ENCODE peak calls at places on chromosome 6, in ten cellular contexts. One of them, this sample, is unnamed. For H3K4me1 and H3K27me3, the result is how much of the 10 kb centered on the place peaks cover.

GRCh38 chr6:26331809-26332226 is 33.2 kb upstream of the BTN3A2 start:
- DNase-seq in endodermal cell: peak
- DNase-seq in fibroblast of lung: no peak
- DNase-seq in cardiac muscle cell: no peak
- DNase-seq in transverse colon: no peak
- DNase-seq in mesendoderm: no peak
- DNase-seq in lung: no peak
- DNase-seq in thoracic aorta: no peak
- DNase-seq in CD8-positive, alpha-beta T cell: peak
- DNase-seq in gastrocnemius medialis: no peak
- DNase-seq in this sample: no peak

GRCh38 chr6:54072708-54073313 is 38.4 kb upstream of the MLIP start:
- DNase-seq in endodermal cell: peak
- DNase-seq in fibroblast of lung: no peak
- DNase-seq in cardiac muscle cell: no peak
- DNase-seq in transverse colon: no peak
- DNase-seq in mesendoderm: peak
- DNase-seq in lung: no peak
- DNase-seq in thoracic aorta: no peak
- DNase-seq in CD8-positive, alpha-beta T cell: no peak
- DNase-seq in gastrocnemius medialis: no peak
- DNase-seq in this sample: no peak

GRCh38 chr6:167090171-167090570 is 32.7 kb upstream of the CCR6 start:
- DNase-seq in endodermal cell: no peak
- DNase-seq in fibroblast of lung: no peak
- DNase-seq in cardiac muscle cell: no peak
- DNase-seq in transverse colon: no peak
- DNase-seq in mesendoderm: no peak
- DNase-seq in lung: no peak
- DNase-seq in thoracic aorta: no peak
- DNase-seq in CD8-positive, alpha-beta T cell: no peak
- DNase-seq in gastrocnemius medialis: no peak
- DNase-seq in this sample: no peak

GRCh38 chr6:155541976-155542375 is 86.3 kb upstream of the NOX3 start:
- DNase-seq in endodermal cell: no peak
- DNase-seq in fibroblast of lung: no peak
- DNase-seq in cardiac muscle cell: no peak
- DNase-seq in transverse colon: no peak
- DNase-seq in mesendoderm: peak
- DNase-seq in lung: no peak
- DNase-seq in thoracic aorta: no peak
- DNase-seq in CD8-positive, alpha-beta T cell: no peak
- DNase-seq in gastrocnemius medialis: no peak
- DNase-seq in this sample: no peak

GRCh38 chr6:21754891-21755290 is 161.3 kb downstream of the SOX4 start:
- DNase-seq in endodermal cell: no peak
- DNase-seq in fibroblast of lung: peak
- DNase-seq in cardiac muscle cell: no peak
- DNase-seq in transverse colon: no peak
- DNase-seq in mesendoderm: no peak
- DNase-seq in lung: no peak
- DNase-seq in thoracic aorta: no peak
- DNase-seq in CD8-positive, alpha-beta T cell: no peak
- DNase-seq in gastrocnemius medialis: no peak
- DNase-seq in this sample: no peak

GRCh38 chr6:43083041-43083669 is 7.0 kb downstream of the PTK7 start:
- DNase-seq in endodermal cell: no peak
- DNase-seq in fibroblast of lung: no peak
- DNase-seq in cardiac muscle cell: no peak
- DNase-seq in transverse colon: no peak
- DNase-seq in mesendoderm: peak
- DNase-seq in lung: no peak
- DNase-seq in thoracic aorta: no peak
- DNase-seq in CD8-positive, alpha-beta T cell: no peak
- DNase-seq in gastrocnemius medialis: no peak
- DNase-seq in this sample: no peak

GRCh38 chr6:164690702-164691500 is 618.5 kb downstream of the C6orf118 start:
- DNase-seq in endodermal cell: no peak
- DNase-seq in fibroblast of lung: no peak
- DNase-seq in cardiac muscle cell: no peak
- DNase-seq in transverse colon: no peak
- DNase-seq in mesendoderm: no peak
- DNase-seq in lung: no peak
- DNase-seq in thoracic aorta: no peak
- DNase-seq in CD8-positive, alpha-beta T cell: no peak
- DNase-seq in gastrocnemius medialis: no peak
- DNase-seq in this sample: peak

GRCh38 chr6:93418448-93419303 is 683 bp downstream of the EPHA7 start:
- DNase-seq in endodermal cell: peak
- DNase-seq in fibroblast of lung: peak
- DNase-seq in cardiac muscle cell: peak
- DNase-seq in transverse colon: peak
- DNase-seq in mesendoderm: peak
- DNase-seq in lung: peak
- DNase-seq in thoracic aorta: no peak
- DNase-seq in CD8-positive, alpha-beta T cell: no peak
- DNase-seq in gastrocnemius medialis: no peak
- DNase-seq in this sample: peak

GRCh38 chr6:113909224-113909856 is 52.2 kb downstream of the MARCKS start:
- DNase-seq in endodermal cell: no peak
- DNase-seq in fibroblast of lung: peak
- DNase-seq in cardiac muscle cell: peak
- DNase-seq in transverse colon: no peak
- DNase-seq in mesendoderm: peak
- DNase-seq in lung: no peak
- DNase-seq in thoracic aorta: no peak
- DNase-seq in CD8-positive, alpha-beta T cell: peak
- DNase-seq in gastrocnemius medialis: no peak
- DNase-seq in this sample: peak

GRCh38 chr6:129680633-129681032 is 29.3 kb downstream of the ARHGAP18 start:
- DNase-seq in endodermal cell: no peak
- DNase-seq in fibroblast of lung: no peak
- DNase-seq in cardiac muscle cell: no peak
- DNase-seq in transverse colon: no peak
- DNase-seq in mesendoderm: no peak
- DNase-seq in lung: no peak
- DNase-seq in thoracic aorta: no peak
- DNase-seq in CD8-positive, alpha-beta T cell: no peak
- DNase-seq in gastrocnemius medialis: no peak
- DNase-seq in this sample: no peak
- H3K4me1 ChIP-seq in endodermal cell: under half
- H3K4me1 ChIP-seq in fibroblast of lung: under half
- H3K4me1 ChIP-seq in cardiac muscle cell: under half
- H3K4me1 ChIP-seq in transverse colon: under half
- H3K4me1 ChIP-seq in mesendoderm: under half
- H3K4me1 ChIP-seq in lung: under half
- H3K4me1 ChIP-seq in thoracic aorta: under half
- H3K4me1 ChIP-seq in CD8-positive, alpha-beta T cell: under half
- H3K4me1 ChIP-seq in gastrocnemius medialis: half or more
- H3K4me1 ChIP-seq in this sample: under half

DNA sequence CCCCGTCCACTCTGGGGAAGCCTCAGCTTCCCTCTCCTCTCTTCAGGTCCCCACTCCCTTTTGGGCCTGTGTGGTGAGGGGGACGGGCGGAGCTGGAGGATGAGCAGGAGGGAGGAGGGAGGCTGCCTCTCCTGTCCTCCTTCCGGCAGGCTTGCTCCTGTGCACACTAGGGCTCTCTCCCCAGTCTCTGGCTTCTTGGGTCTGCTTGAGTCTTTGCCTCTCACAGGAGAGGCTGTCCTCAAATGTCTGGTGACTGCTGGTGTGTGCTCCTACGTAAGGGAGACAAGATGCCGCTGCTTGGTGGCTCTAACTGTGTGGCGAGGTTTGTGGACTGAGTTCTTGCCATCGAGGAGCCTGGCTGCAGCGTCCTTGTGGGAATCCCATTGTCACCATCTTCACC is 8.8 kb upstream of the SMOC2 start:
- DNase-seq in endodermal cell: no peak
- DNase-seq in fibroblast of lung: no peak
- DNase-seq in cardiac muscle cell: no peak
- DNase-seq in transverse colon: no peak
- DNase-seq in mesendoderm: no peak
- DNase-seq in lung: no peak
- DNase-seq in thoracic aorta: no peak
- DNase-seq in CD8-positive, alpha-beta T cell: no peak
- DNase-seq in gastrocnemius medialis: no peak
- DNase-seq in this sample: no peak
- H3K27me3 ChIP-seq in endodermal cell: under half
- H3K27me3 ChIP-seq in fibroblast of lung: under half
- H3K27me3 ChIP-seq in cardiac muscle cell: under half
- H3K27me3 ChIP-seq in transverse colon: under half
- H3K27me3 ChIP-seq in mesendoderm: under half
- H3K27me3 ChIP-seq in lung: under half
- H3K27me3 ChIP-seq in thoracic aorta: under half
- H3K27me3 ChIP-seq in CD8-positive, alpha-beta T cell: under half
- H3K27me3 ChIP-seq in gastrocnemius medialis: under half
- H3K27me3 ChIP-seq in this sample: under half

DNA sequence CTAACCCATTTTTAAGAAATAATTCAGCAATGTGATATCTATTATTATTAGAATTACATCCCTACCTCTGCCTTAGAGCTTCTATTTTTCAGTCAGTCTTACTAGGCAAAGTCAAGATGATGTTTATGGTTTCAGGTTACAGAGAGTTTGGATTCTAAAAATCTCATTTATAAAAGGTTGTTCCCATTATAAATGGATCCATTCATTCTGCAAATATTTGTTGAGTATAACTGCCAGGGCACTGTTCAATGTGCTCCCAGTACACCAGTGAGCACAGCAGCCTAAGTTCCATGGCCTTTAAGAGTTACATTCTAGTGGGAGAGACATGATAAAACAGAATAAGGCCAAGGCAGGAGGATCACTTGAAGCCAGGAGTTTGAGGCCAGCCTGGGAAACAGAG is 75.9 kb upstream of the EYA4 start:
- DNase-seq in endodermal cell: no peak
- DNase-seq in fibroblast of lung: no peak
- DNase-seq in cardiac muscle cell: no peak
- DNase-seq in transverse colon: no peak
- DNase-seq in mesendoderm: no peak
- DNase-seq in lung: no peak
- DNase-seq in thoracic aorta: no peak
- DNase-seq in CD8-positive, alpha-beta T cell: no peak
- DNase-seq in gastrocnemius medialis: no peak
- DNase-seq in this sample: no peak
- H3K4me1 ChIP-seq in endodermal cell: under half
- H3K4me1 ChIP-seq in fibroblast of lung: under half
- H3K4me1 ChIP-seq in cardiac muscle cell: under half
- H3K4me1 ChIP-seq in transverse colon: under half
- H3K4me1 ChIP-seq in mesendoderm: under half
- H3K4me1 ChIP-seq in lung: under half
- H3K4me1 ChIP-seq in thoracic aorta: under half
- H3K4me1 ChIP-seq in CD8-positive, alpha-beta T cell: under half
- H3K4me1 ChIP-seq in gastrocnemius medialis: under half
- H3K4me1 ChIP-seq in this sample: under half

DNA sequence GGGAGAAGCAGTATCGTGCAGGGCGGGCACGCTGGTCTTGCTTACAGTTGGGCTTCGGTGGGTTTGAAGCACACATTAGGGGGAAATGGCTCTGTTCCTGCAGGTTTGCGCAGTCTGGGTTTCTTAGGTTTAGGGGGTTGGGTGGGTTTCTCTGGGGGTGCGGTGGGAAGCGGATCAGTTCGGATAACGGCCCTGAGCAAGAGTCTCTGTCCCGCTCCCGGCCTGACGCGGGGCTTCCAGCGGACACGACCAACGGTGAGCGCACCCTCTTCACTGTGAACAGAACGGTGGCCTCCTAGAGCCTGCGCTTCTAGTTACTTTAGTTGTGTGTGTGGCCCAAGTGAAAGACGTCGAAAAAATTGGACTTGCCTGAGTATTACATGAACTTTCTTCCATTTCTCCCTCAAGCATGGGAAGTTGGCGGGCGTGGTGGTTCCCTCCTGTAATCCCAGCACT is 635 bp upstream of the ELOVL2 start:
- DNase-seq in endodermal cell: no peak
- DNase-seq in fibroblast of lung: no peak
- DNase-seq in cardiac muscle cell: no peak
- DNase-seq in transverse colon: no peak
- DNase-seq in mesendoderm: no peak
- DNase-seq in lung: no peak
- DNase-seq in thoracic aorta: no peak
- DNase-seq in CD8-positive, alpha-beta T cell: no peak
- DNase-seq in gastrocnemius medialis: no peak
- DNase-seq in this sample: no peak
- H3K27me3 ChIP-seq in endodermal cell: under half
- H3K27me3 ChIP-seq in fibroblast of lung: under half
- H3K27me3 ChIP-seq in cardiac muscle cell: half or more
- H3K27me3 ChIP-seq in transverse colon: half or more
- H3K27me3 ChIP-seq in mesendoderm: under half
- H3K27me3 ChIP-seq in lung: under half
- H3K27me3 ChIP-seq in thoracic aorta: under half
- H3K27me3 ChIP-seq in CD8-positive, alpha-beta T cell: under half
- H3K27me3 ChIP-seq in gastrocnemius medialis: half or more
- H3K27me3 ChIP-seq in this sample: under half

DNA sequence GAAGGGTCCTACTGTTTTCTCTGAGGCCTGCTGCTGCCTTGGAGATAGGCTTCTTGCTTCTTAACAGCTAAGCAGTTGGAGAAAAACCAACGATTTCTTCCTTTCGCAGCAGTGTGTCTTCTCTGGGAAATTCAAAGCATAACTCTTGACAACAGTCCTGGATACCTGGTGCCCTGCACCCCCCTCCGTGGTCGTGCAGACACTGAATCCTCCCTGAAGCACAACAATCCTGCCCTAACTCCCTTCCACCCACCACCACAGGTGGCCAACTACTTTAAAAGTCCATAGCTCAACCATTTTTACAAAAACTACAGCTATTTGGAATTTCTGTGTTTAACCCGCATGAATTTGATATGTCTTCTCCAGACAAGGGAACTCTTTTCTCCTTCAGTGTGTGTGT is 61.1 kb downstream of the FAM50B start:
- DNase-seq in endodermal cell: peak
- DNase-seq in fibroblast of lung: no peak
- DNase-seq in cardiac muscle cell: no peak
- DNase-seq in transverse colon: no peak
- DNase-seq in mesendoderm: no peak
- DNase-seq in lung: no peak
- DNase-seq in thoracic aorta: no peak
- DNase-seq in CD8-positive, alpha-beta T cell: no peak
- DNase-seq in gastrocnemius medialis: no peak
- DNase-seq in this sample: no peak
- H3K4me1 ChIP-seq in endodermal cell: under half
- H3K4me1 ChIP-seq in fibroblast of lung: under half
- H3K4me1 ChIP-seq in cardiac muscle cell: under half
- H3K4me1 ChIP-seq in transverse colon: under half
- H3K4me1 ChIP-seq in mesendoderm: under half
- H3K4me1 ChIP-seq in lung: under half
- H3K4me1 ChIP-seq in thoracic aorta: under half
- H3K4me1 ChIP-seq in CD8-positive, alpha-beta T cell: under half
- H3K4me1 ChIP-seq in gastrocnemius medialis: half or more
- H3K4me1 ChIP-seq in this sample: under half

This sample was measured in HAP-1.